ENCODE peak calls at places on chromosomes 16 and 17, in four cellular contexts. P is fibroblast of pulmonary artery, D is left lung, F is heart left ventricle. X is an unnamed sample.

GRCh38 chr17:49581645-49581992 is 5.9 kb downstream of the NXPH3 start:
- DNase-seq in D (no peak), F (no peak), P (no peak), X (no peak)

GRCh38 chr17:80086616-80087015 is 14.8 kb upstream of the GAA start:
- DNase-seq in D (no peak), F (no peak), P (no peak), X (no peak)

GRCh38 chr17:1179635-1180433 is at the start of gene ABR:
- DNase-seq in F (peak), P (peak), D (peak), X (peak)

GRCh38 chr16:57592591-57593003 is 35.8 kb upstream of the ADGRG1 start:
- DNase-seq in P (no peak), F (no peak), D (peak), X (no peak)

GRCh38 chr17:1110844-1111598 is 68.8 kb downstream of the ABR start:
- DNase-seq in D (peak), F (peak), P (peak), X (peak)

GRCh38 chr17:49787932-49788442 is 494 bp upstream of the KAT7 start:
- DNase-seq in F (peak), P (no peak), D (no peak), X (no peak)

GRCh38 chr16:4136229-4136813 is 20.1 kb upstream of the ADCY9 start:
- DNase-seq in P (no peak), D (peak), F (no peak), X (no peak)

GRCh38 chr16:12462690-12463646 is 340.7 kb downstream of the CPPED1 start:
- DNase-seq in F (no peak), D (no peak), P (peak), X (peak)

GRCh38 chr16:361341-361871 is 8.9 kb upstream of the AXIN1 start:
- DNase-seq in P (no peak), F (no peak), D (no peak), X (no peak)

GRCh38 chr16:9256196-9256595 is 164.8 kb downstream of the HAPSTR1 start:
- DNase-seq in F (no peak), P (no peak), D (no peak), X (peak)

GRCh38 chr17:41777157-41777578 is 9.3 kb downstream of the JUP start:
- DNase-seq in P (no peak), D (no peak), F (peak), X (peak)

GRCh38 chr16:12536412-12536746 is 267.3 kb downstream of the CPPED1 start:
- DNase-seq in D (no peak), P (no peak), F (no peak), X (no peak)

GRCh38 chr16:30490210-30490609 is 17.7 kb downstream of the ITGAL start:
- DNase-seq in F (no peak), D (no peak), P (no peak), X (no peak)

GRCh38 chr16:19757762-19758595 is 39.9 kb downstream of the IQCK start:
- DNase-seq in P (no peak), D (no peak), F (no peak), X (peak)

GRCh38 chr17:43779145-43780125 is 658 bp upstream of the DUSP3 start:
- DNase-seq in D (no peak), F (no peak), P (peak), X (no peak)

GRCh38 chr16:16166085-16166484 is 57.2 kb downstream of the ABCC6 start:
- DNase-seq in D (no peak), F (no peak), P (no peak), X (no peak)

GRCh38 chr17:29495011-29495410 is 71.8 kb downstream of the ABHD15 start:
- DNase-seq in D (no peak), F (no peak), P (peak), X (peak)

GRCh38 chr16:73031155-73031866 is 16.6 kb downstream of the ZFHX3 start:
- DNase-seq in D (no peak), P (no peak), F (no peak), X (no peak)

GRCh38 chr16:19062706-19063105 is 4.7 kb upstream of the COQ7 start:
- DNase-seq in P (no peak), D (no peak), F (no peak), X (no peak)

GRCh38 chr17:47729486-47729885 is 3.5 kb upstream of the TBX21 start:
- DNase-seq in F (no peak), D (no peak), P (no peak), X (no peak)

GRCh38 chr17:51860934-51861561 is 297.5 kb downstream of the CA10 start:
- DNase-seq in F (no peak), P (peak), D (no peak), X (peak)

GRCh38 chr17:34811561-34811960 is 149.7 kb downstream of the CCT6B start:
- DNase-seq in D (no peak), P (no peak), F (no peak), X (no peak)

GRCh38 chr16:48354877-48355585 is 30.2 kb downstream of the SIAH1 start:
- DNase-seq in P (no peak), D (no peak), F (no peak), X (no peak)

GRCh38 chr17:7774037-7774659 is 56.6 kb downstream of the DNAH2 start:
- DNase-seq in F (no peak), P (peak), D (peak), X (peak)

GRCh38 chr17:69466451-69466850 is 52.0 kb downstream of the MAP2K6 start:
- DNase-seq in P (no peak), F (no peak), D (no peak), X (no peak)

GRCh38 chr17:69460963-69461922 is 46.7 kb downstream of the MAP2K6 start:
- DNase-seq in F (no peak), P (no peak), D (no peak), X (peak)

GRCh38 chr17:69457603-69458002 is 43.1 kb downstream of the MAP2K6 start:
- DNase-seq in P (no peak), D (no peak), F (no peak), X (no peak)

GRCh38 chr17:69462882-69463281 is 48.4 kb downstream of the MAP2K6 start:
- DNase-seq in P (no peak), D (no peak), F (no peak), X (no peak)

DNA sequence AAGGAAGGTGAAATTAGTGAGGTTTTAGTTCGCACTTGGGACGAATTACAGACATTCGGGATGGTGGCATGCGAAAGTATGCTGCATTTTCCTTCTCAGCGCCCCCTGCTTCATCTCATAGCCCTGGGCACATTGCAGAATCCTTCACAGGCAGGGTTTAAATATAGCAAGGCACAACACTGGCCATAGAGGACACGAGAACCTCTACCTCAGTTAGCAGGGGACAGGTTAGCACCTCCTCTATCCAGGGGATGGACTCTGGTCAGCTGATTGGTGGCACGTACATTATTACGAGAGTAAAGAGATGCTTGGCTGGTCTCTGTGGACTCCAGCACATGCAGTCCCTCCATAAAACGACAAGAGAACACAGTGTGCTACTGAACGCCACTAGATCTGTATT is 47.5 kb downstream of the MAP2K6 start:
- DNase-seq in P (no peak), F (no peak), D (no peak), X (no peak)
- H3K4me3 ChIP-seq in P (no peak), F (no peak), D (no peak), X (no peak)

GRCh38 chr17:82913304-82914043 is 73.7 kb upstream of the ZNF750 start:
- DNase-seq in F (no peak), D (no peak), P (no peak), X (peak)
- TF ChIP-seq CTCF in F (no peak), D (peak), P (peak), X (peak)

GRCh38 chr17:39153541-39154111 is 2.2 kb upstream of the PLXDC1 start:
- DNase-seq in D (peak), F (peak), P (peak), X (peak)

GRCh38 chr17:39152134-39152884 is 872 bp upstream of the PLXDC1 start:
- DNase-seq in P (no peak), F (peak), D (no peak), X (no peak)

GRCh38 chr17:39150795-39151679 is at the start of gene PLXDC1:
- DNase-seq in F (peak), P (no peak), D (no peak), X (no peak)

GRCh38 chr17:39150104-39150634 is 1.3 kb downstream of the PLXDC1 start:
- DNase-seq in D (no peak), P (no peak), F (no peak), X (no peak)

DNA sequence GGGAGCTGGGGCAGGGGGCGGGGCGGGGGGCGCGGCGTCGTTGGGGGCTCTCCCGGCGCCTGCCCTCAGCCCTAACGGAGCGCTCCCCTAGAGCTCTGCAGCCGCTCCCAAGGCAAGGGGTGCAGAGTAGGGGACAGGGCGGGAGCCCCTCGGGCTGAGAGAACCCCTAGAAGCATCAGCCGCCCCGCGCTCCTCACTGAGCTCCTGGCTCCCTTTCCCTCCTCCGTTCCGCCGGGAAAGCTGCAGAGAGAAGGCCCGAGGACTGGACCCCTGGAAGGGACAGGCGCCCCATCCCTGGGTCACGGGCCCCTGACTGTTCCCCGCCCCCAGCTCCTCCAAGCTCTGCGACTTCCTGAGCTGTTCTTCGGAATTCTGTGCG is 232 bp upstream of the PLXDC1 start:
- DNase-seq in P (no peak), D (no peak), F (peak), X (no peak)
- H3K4me3 ChIP-seq in P (no peak), D (peak), F (peak), X (no peak)

GRCh38 chr16:89925596-89926079 is 2.5 kb downstream of the TUBB3 start:
- DNase-seq in P (no peak), F (no peak), D (no peak), X (peak)
- TF ChIP-seq CTCF in P (no peak), F (no peak), D (no peak), X (no peak)